ENCODE peak calls at places on chromosomes 6 and 20, in six cellular contexts. B is neural progenitor cell; K is DMS153; Z is NCI-H1105 treated with DMSO at 0.1 percent for 48 hours; N is activated CD4-positive, CD25-positive, alpha-beta regulatory T cell treated with anti-CD3 and anti-CD28 coated beads, Interleukin-2, amount 50 U/mL, for 16 hours; V is kidney glomerular epithelial cell. A is an unnamed sample.

GRCh38 chr6:11262231-11262630 is 29.8 kb upstream of the NEDD9 start:
- DNase-seq in V (no peak), N (no peak), K (no peak), Z (no peak), B (no peak), A (no peak)

GRCh38 chr6:104995989-104996617 is 39.2 kb downstream of the LIN28B start:
- DNase-seq in B (no peak), N (no peak), K (no peak), Z (no peak), V (no peak), A (no peak)

GRCh38 chr6:101534386-101534785 is 140.9 kb downstream of the GRIK2 start:
- DNase-seq in B (no peak), N (no peak), K (no peak), Z (no peak), V (no peak), A (no peak)

GRCh38 chr6:160221423-160221822 is 37.2 kb downstream of the SLC22A2 start:
- DNase-seq in K (no peak), V (peak), N (no peak), B (peak), Z (peak), A (no peak)

GRCh38 chr6:88360203-88360797 is 194.2 kb upstream of the CNR1 start:
- DNase-seq in Z (no peak), V (peak), N (no peak), K (no peak), B (no peak), A (no peak)

GRCh38 chr20:43844778-43845614 is 69.7 kb upstream of the TOX2 start:
- DNase-seq in V (peak), Z (peak), N (no peak), B (no peak), K (peak), A (no peak)

GRCh38 chr20:22684072-22684762 is 99.8 kb upstream of the FOXA2 start:
- DNase-seq in N (no peak), K (peak), V (peak), Z (peak), B (peak), A (no peak)

GRCh38 chr20:62350098-62350628 is 16.9 kb downstream of the LAMA5 start:
- DNase-seq in V (peak), K (peak), N (no peak), B (no peak), Z (peak), A (no peak)

GRCh38 chr6:137033828-137034227 is 10.9 kb downstream of the IL20RA start:
- DNase-seq in V (no peak), Z (no peak), B (no peak), N (no peak), K (no peak), A (peak)

A was measured in naive thymus-derived CD4-positive, alpha-beta T cell.